ENCODE peak calls at places on chromosomes 6 and 20, in five cellular contexts. One of them, this sample, is unnamed.

GRCh38 chr6:127077886-127078285 is 40.6 kb upstream of the RSPO3 start:
- DNase-seq in fibroblast of lung: no peak
- DNase-seq in adrenal gland: no peak
- DNase-seq in mesendoderm: no peak
- DNase-seq in IMR-90: no peak
- DNase-seq in this sample: peak; percentile 62

GRCh38 chr20:20259534-20259933 is 108.4 kb upstream of the INSM1 start:
- DNase-seq in fibroblast of lung: no peak
- DNase-seq in adrenal gland: no peak
- DNase-seq in mesendoderm: no peak
- DNase-seq in IMR-90: no peak
- DNase-seq in this sample: no peak

GRCh38 chr6:138182939-138183791 is 21.4 kb downstream of the ARFGEF3 start:
- DNase-seq in fibroblast of lung: no peak
- DNase-seq in adrenal gland: no peak
- DNase-seq in mesendoderm: no peak
- DNase-seq in IMR-90: no peak
- DNase-seq in this sample: no peak

GRCh38 chr6:154916857-154917256 is 78.3 kb upstream of the TIAM2 start:
- DNase-seq in fibroblast of lung: no peak
- DNase-seq in adrenal gland: peak; percentile 17
- DNase-seq in mesendoderm: no peak
- DNase-seq in IMR-90: no peak
- DNase-seq in this sample: no peak

GRCh38 chr6:85404497-85405174 is 45.2 kb upstream of the NT5E start:
- DNase-seq in fibroblast of lung: peak; percentile 92
- DNase-seq in adrenal gland: no peak
- DNase-seq in mesendoderm: no peak
- DNase-seq in IMR-90: peak; percentile 95
- DNase-seq in this sample: peak; percentile 97

GRCh38 chr20:30812739-30813411 is 444.6 kb upstream of the DEFB115 start:
- DNase-seq in fibroblast of lung: no peak
- DNase-seq in adrenal gland: no peak
- DNase-seq in mesendoderm: no peak
- DNase-seq in IMR-90: no peak
- DNase-seq in this sample: no peak

GRCh38 chr20:14232650-14233049 is 104.8 kb downstream of the FLRT3 start:
- DNase-seq in fibroblast of lung: no peak
- DNase-seq in adrenal gland: no peak
- DNase-seq in mesendoderm: no peak
- DNase-seq in IMR-90: no peak
- DNase-seq in this sample: no peak

GRCh38 chr20:15164726-15165125 is 827.3 kb upstream of the FLRT3 start:
- DNase-seq in fibroblast of lung: no peak
- DNase-seq in adrenal gland: no peak
- DNase-seq in mesendoderm: no peak
- DNase-seq in IMR-90: no peak
- DNase-seq in this sample: no peak

GRCh38 chr20:57392130-57392445 is 892 bp downstream of the RBM38 start:
- DNase-seq in fibroblast of lung: no peak
- DNase-seq in adrenal gland: no peak
- DNase-seq in mesendoderm: no peak
- DNase-seq in IMR-90: no peak
- DNase-seq in this sample: no peak

GRCh38 chr6:53793318-53793975 is 1.4 kb upstream of the LRRC1 start:
- DNase-seq in fibroblast of lung: peak; percentile 66
- DNase-seq in adrenal gland: peak; percentile 73
- DNase-seq in mesendoderm: peak; percentile 60
- DNase-seq in IMR-90: peak; percentile 61
- DNase-seq in this sample: peak; percentile 68

GRCh38 chr20:34922654-34923381 is 32.8 kb downstream of the GSS start:
- DNase-seq in fibroblast of lung: peak; percentile 79
- DNase-seq in adrenal gland: peak; percentile 79
- DNase-seq in mesendoderm: peak; percentile 56
- DNase-seq in IMR-90: peak; percentile 83
- DNase-seq in this sample: peak; percentile 96

GRCh38 chr6:112325449-112325848 is 21.7 kb upstream of the RFPL4B start:
- DNase-seq in fibroblast of lung: peak; percentile 72
- DNase-seq in adrenal gland: no peak
- DNase-seq in mesendoderm: no peak
- DNase-seq in IMR-90: no peak
- DNase-seq in this sample: no peak

GRCh38 chr6:170366248-170366960 is 59.8 kb downstream of the FAM120B start:
- DNase-seq in fibroblast of lung: no peak
- DNase-seq in adrenal gland: no peak
- DNase-seq in mesendoderm: no peak
- DNase-seq in IMR-90: no peak
- DNase-seq in this sample: no peak

GRCh38 chr6:130583268-130583667 is 217.5 kb downstream of the TMEM200A start:
- DNase-seq in fibroblast of lung: no peak
- DNase-seq in adrenal gland: no peak
- DNase-seq in mesendoderm: no peak
- DNase-seq in IMR-90: no peak
- DNase-seq in this sample: no peak

GRCh38 chr6:113828984-113829701 is 28.0 kb upstream of the MARCKS start:
- DNase-seq in fibroblast of lung: no peak
- DNase-seq in adrenal gland: no peak
- DNase-seq in mesendoderm: no peak
- DNase-seq in IMR-90: no peak
- DNase-seq in this sample: no peak

GRCh38 chr6:1853761-1854160 is 244.0 kb downstream of the FOXC1 start:
- DNase-seq in fibroblast of lung: no peak
- DNase-seq in adrenal gland: no peak
- DNase-seq in mesendoderm: no peak
- DNase-seq in IMR-90: no peak
- DNase-seq in this sample: no peak

GRCh38 chr6:129440691-129441090 is 269.3 kb downstream of the ARHGAP18 start:
- DNase-seq in fibroblast of lung: peak; percentile 30
- DNase-seq in adrenal gland: peak; percentile 53
- DNase-seq in mesendoderm: peak; percentile 76
- DNase-seq in IMR-90: peak; percentile 20
- DNase-seq in this sample: peak; percentile 20

GRCh38 chr6:35213824-35214756 is at the start of gene SCUBE3:
- DNase-seq in fibroblast of lung: peak; percentile 32
- DNase-seq in adrenal gland: no peak
- DNase-seq in mesendoderm: peak; percentile 82
- DNase-seq in IMR-90: peak; percentile 42
- DNase-seq in this sample: peak; percentile 20

GRCh38 chr6:107871981-107872380 is 47.9 kb upstream of the SCML4 start:
- DNase-seq in fibroblast of lung: peak; percentile 42
- DNase-seq in adrenal gland: no peak
- DNase-seq in mesendoderm: no peak
- DNase-seq in IMR-90: peak; percentile 41
- DNase-seq in this sample: no peak

GRCh38 chr20:46572181-46572580 is 21.7 kb upstream of the OCSTAMP start:
- DNase-seq in fibroblast of lung: no peak
- DNase-seq in adrenal gland: peak; percentile 65
- DNase-seq in mesendoderm: no peak
- DNase-seq in IMR-90: no peak
- DNase-seq in this sample: no peak

GRCh38 chr6:21749754-21750153 is 156.2 kb downstream of the SOX4 start:
- DNase-seq in fibroblast of lung: no peak
- DNase-seq in adrenal gland: no peak
- DNase-seq in mesendoderm: peak; percentile 52
- DNase-seq in IMR-90: no peak
- DNase-seq in this sample: no peak

DNA sequence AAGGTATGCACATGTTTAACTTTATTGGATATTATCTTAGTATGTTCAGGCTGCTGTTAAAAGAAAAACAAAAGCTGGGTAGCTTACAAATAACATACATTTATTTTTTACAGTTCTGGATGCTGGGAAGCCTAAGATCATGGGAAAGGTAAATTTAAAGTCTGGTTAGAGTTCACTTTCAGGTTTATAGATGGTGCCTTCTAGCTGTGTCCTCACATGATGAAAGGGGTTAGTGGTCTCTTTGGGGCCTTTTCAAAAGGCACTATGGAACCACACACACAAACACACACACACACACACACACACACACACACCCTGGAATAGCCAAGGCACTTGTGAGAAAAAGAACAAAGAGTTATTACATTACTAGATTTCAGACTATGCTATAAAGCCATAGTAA is 805.8 kb upstream of the GJE1 start:
- DNase-seq in fibroblast of lung: no peak
- DNase-seq in adrenal gland: no peak
- DNase-seq in mesendoderm: no peak
- DNase-seq in IMR-90: no peak
- DNase-seq in this sample: no peak
- H3K4me3 ChIP-seq in fibroblast of lung: peak overlapping the region; percentile 8
- H3K4me3 ChIP-seq in adrenal gland: peak overlapping the region; percentile 22
- H3K4me3 ChIP-seq in mesendoderm: no peak overlapping the region
- H3K4me3 ChIP-seq in IMR-90: peak overlapping the region; percentile 14
- H3K4me3 ChIP-seq in this sample: no peak overlapping the region

GRCh38 chr6:159746759-159747158 is 15.1 kb upstream of the ACAT2 start:
- DNase-seq in fibroblast of lung: no peak
- DNase-seq in adrenal gland: no peak
- DNase-seq in mesendoderm: no peak
- DNase-seq in IMR-90: no peak
- DNase-seq in this sample: no peak

GRCh38 chr6:159754959-159755914 is 6.6 kb upstream of the ACAT2 start:
- DNase-seq in fibroblast of lung: peak; percentile 11
- DNase-seq in adrenal gland: no peak
- DNase-seq in mesendoderm: no peak
- DNase-seq in IMR-90: no peak
- DNase-seq in this sample: no peak

GRCh38 chr6:159753081-159753872 is 8.6 kb upstream of the ACAT2 start:
- DNase-seq in fibroblast of lung: peak; percentile 29
- DNase-seq in adrenal gland: no peak
- DNase-seq in mesendoderm: no peak
- DNase-seq in IMR-90: no peak
- DNase-seq in this sample: no peak

GRCh38 chr6:159754401-159754800 is 7.4 kb upstream of the ACAT2 start:
- DNase-seq in fibroblast of lung: no peak
- DNase-seq in adrenal gland: no peak
- DNase-seq in mesendoderm: no peak
- DNase-seq in IMR-90: no peak
- DNase-seq in this sample: no peak

GRCh38 chr6:159751448-159751847 is 10.4 kb upstream of the ACAT2 start:
- DNase-seq in fibroblast of lung: no peak
- DNase-seq in adrenal gland: no peak
- DNase-seq in mesendoderm: no peak
- DNase-seq in IMR-90: no peak
- DNase-seq in this sample: no peak
- H3K36me3 ChIP-seq in fibroblast of lung: peaks cover 17% of the 10 kb centered on the region
- H3K36me3 ChIP-seq in adrenal gland: peaks cover 92% of the 10 kb centered on the region
- H3K36me3 ChIP-seq in mesendoderm: peaks cover 13% of the 10 kb centered on the region
- H3K36me3 ChIP-seq in IMR-90: peaks cover 45% of the 10 kb centered on the region
- H3K36me3 ChIP-seq in this sample: peaks cover 11% of the 10 kb centered on the region

GRCh38 chr6:104527311-104527710 is 332.4 kb downstream of the HACE1 start:
- DNase-seq in fibroblast of lung: no peak
- DNase-seq in adrenal gland: peak; percentile 56
- DNase-seq in mesendoderm: no peak
- DNase-seq in IMR-90: no peak
- DNase-seq in this sample: no peak

GRCh38 chr6:104526383-104526782 is 333.3 kb downstream of the HACE1 start:
- DNase-seq in fibroblast of lung: no peak
- DNase-seq in adrenal gland: no peak
- DNase-seq in mesendoderm: no peak
- DNase-seq in IMR-90: no peak
- DNase-seq in this sample: no peak

GRCh38 chr6:104522533-104522932 is 337.2 kb downstream of the HACE1 start:
- DNase-seq in fibroblast of lung: no peak
- DNase-seq in adrenal gland: no peak
- DNase-seq in mesendoderm: no peak
- DNase-seq in IMR-90: no peak
- DNase-seq in this sample: no peak

GRCh38 chr6:104527761-104528415 is 331.8 kb downstream of the HACE1 start:
- DNase-seq in fibroblast of lung: peak; percentile 30
- DNase-seq in adrenal gland: peak; percentile 54
- DNase-seq in mesendoderm: peak; percentile 73
- DNase-seq in IMR-90: no peak
- DNase-seq in this sample: peak; percentile 8

GRCh38 chr6:104525677-104526322 is 333.9 kb downstream of the HACE1 start:
- DNase-seq in fibroblast of lung: peak; percentile 76
- DNase-seq in adrenal gland: peak; percentile 85
- DNase-seq in mesendoderm: peak; percentile 90
- DNase-seq in IMR-90: peak; percentile 64
- DNase-seq in this sample: peak; percentile 66
- H3K4me3 ChIP-seq in fibroblast of lung: peak overlapping the region; percentile 36
- H3K4me3 ChIP-seq in adrenal gland: peak overlapping the region; percentile 15
- H3K4me3 ChIP-seq in mesendoderm: no peak overlapping the region
- H3K4me3 ChIP-seq in IMR-90: peak overlapping the region; percentile 10
- H3K4me3 ChIP-seq in this sample: no peak overlapping the region

GRCh38 chr20:44948513-44948912 is 11.7 kb downstream of the TOMM34 start:
- DNase-seq in fibroblast of lung: no peak
- DNase-seq in adrenal gland: no peak
- DNase-seq in mesendoderm: no peak
- DNase-seq in IMR-90: no peak
- DNase-seq in this sample: no peak
- H3K36me3 ChIP-seq in fibroblast of lung: peaks cover 21% of the 10 kb centered on the region
- H3K36me3 ChIP-seq in adrenal gland: peaks cover 80% of the 10 kb centered on the region
- H3K36me3 ChIP-seq in mesendoderm: peaks cover 8% of the 10 kb centered on the region
- H3K36me3 ChIP-seq in IMR-90: peaks cover 44% of the 10 kb centered on the region
- H3K36me3 ChIP-seq in this sample: peaks cover 28% of the 10 kb centered on the region

GRCh38 chr20:58894652-58895051 is 42.1 kb downstream of the GNAS start:
- DNase-seq in fibroblast of lung: no peak
- DNase-seq in adrenal gland: no peak
- DNase-seq in mesendoderm: no peak
- DNase-seq in IMR-90: no peak
- DNase-seq in this sample: no peak

GRCh38 chr20:58897493-58897892 is 45.0 kb downstream of the GNAS start:
- DNase-seq in fibroblast of lung: no peak
- DNase-seq in adrenal gland: no peak
- DNase-seq in mesendoderm: no peak
- DNase-seq in IMR-90: no peak
- DNase-seq in this sample: no peak

GRCh38 chr20:58896820-58897219 is 44.3 kb downstream of the GNAS start:
- DNase-seq in fibroblast of lung: no peak
- DNase-seq in adrenal gland: no peak
- DNase-seq in mesendoderm: no peak
- DNase-seq in IMR-90: no peak
- DNase-seq in this sample: no peak

GRCh38 chr20:58895099-58895795 is 42.7 kb downstream of the GNAS start:
- DNase-seq in fibroblast of lung: no peak
- DNase-seq in adrenal gland: no peak
- DNase-seq in mesendoderm: no peak
- DNase-seq in IMR-90: no peak
- DNase-seq in this sample: no peak

DNA sequence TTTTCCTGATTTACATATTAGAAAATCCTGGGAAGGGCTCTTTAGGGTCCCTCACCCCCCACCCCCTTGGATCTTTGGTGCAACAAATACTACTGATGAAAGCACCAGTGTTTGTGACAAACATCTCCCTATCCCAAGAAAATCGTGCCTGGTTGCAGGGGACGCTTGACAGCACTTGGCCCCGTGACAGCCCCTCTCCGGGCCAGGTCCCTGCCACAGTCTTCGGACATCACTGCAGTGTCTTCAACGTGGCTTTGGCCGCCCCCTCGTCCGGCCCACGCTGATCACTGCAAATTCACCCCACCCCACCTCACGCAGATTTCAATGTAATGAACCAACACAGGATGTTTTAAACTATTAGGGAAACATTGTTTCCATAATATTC is 43.3 kb downstream of the GNAS start:
- DNase-seq in fibroblast of lung: no peak
- DNase-seq in adrenal gland: no peak
- DNase-seq in mesendoderm: no peak
- DNase-seq in IMR-90: no peak
- DNase-seq in this sample: no peak
- H3K4me3 ChIP-seq in fibroblast of lung: peak overlapping the region; percentile 39
- H3K4me3 ChIP-seq in adrenal gland: no peak overlapping the region
- H3K4me3 ChIP-seq in mesendoderm: no peak overlapping the region
- H3K4me3 ChIP-seq in IMR-90: no peak overlapping the region
- H3K4me3 ChIP-seq in this sample: no peak overlapping the region

GRCh38 chr20:5114403-5114802 is 5.4 kb downstream of the PCNA start:
- DNase-seq in fibroblast of lung: no peak
- DNase-seq in adrenal gland: no peak
- DNase-seq in mesendoderm: no peak
- DNase-seq in IMR-90: no peak
- DNase-seq in this sample: no peak
- H3K36me3 ChIP-seq in fibroblast of lung: peaks cover 3% of the 10 kb centered on the region
- H3K36me3 ChIP-seq in adrenal gland: peaks cover 40% of the 10 kb centered on the region
- H3K36me3 ChIP-seq in mesendoderm: peaks cover 11% of the 10 kb centered on the region
- H3K36me3 ChIP-seq in IMR-90: peaks cover 11% of the 10 kb centered on the region
- H3K36me3 ChIP-seq in this sample: peaks cover 10% of the 10 kb centered on the region

This sample was measured in bronchial epithelial cell.